ENCODE peak calls at places on chromosome 9, in eight cellular contexts. One of them, this sample, is unnamed.

GRCh38 chr9:136679431-136679941 is 7.8 kb downstream of the AGPAT2 start:
- DNase-seq in cardiac fibroblast: peak
- DNase-seq in astrocyte of the hippocampus: no peak
- DNase-seq in Right ventricle myocardium superior: no peak
- DNase-seq in spleen: no peak
- DNase-seq in GF-D8: peak
- DNase-seq in HS-5: no peak
- DNase-seq in caudate nucleus: no peak
- DNase-seq in this sample: no peak

GRCh38 chr9:84304166-84304565 is 36.4 kb downstream of the SLC28A3 start:
- DNase-seq in HS-5: no peak
- DNase-seq in spleen: no peak
- DNase-seq in Right ventricle myocardium superior: no peak
- DNase-seq in astrocyte of the hippocampus: peak
- DNase-seq in cardiac fibroblast: no peak
- DNase-seq in caudate nucleus: no peak
- DNase-seq in GF-D8: no peak
- DNase-seq in this sample: no peak

GRCh38 chr9:133148351-133149129 is 15.2 kb downstream of the GBGT1 start:
- DNase-seq in Right ventricle myocardium superior: peak
- DNase-seq in caudate nucleus: no peak
- DNase-seq in GF-D8: peak
- DNase-seq in spleen: peak
- DNase-seq in cardiac fibroblast: peak
- DNase-seq in HS-5: no peak
- DNase-seq in astrocyte of the hippocampus: peak
- DNase-seq in this sample: no peak

GRCh38 chr9:135993840-135994776 is 32.9 kb upstream of the UBAC1 start:
- DNase-seq in cardiac fibroblast: no peak
- DNase-seq in HS-5: no peak
- DNase-seq in GF-D8: no peak
- DNase-seq in caudate nucleus: no peak
- DNase-seq in Right ventricle myocardium superior: no peak
- DNase-seq in spleen: no peak
- DNase-seq in astrocyte of the hippocampus: no peak
- DNase-seq in this sample: peak

GRCh38 chr9:73423891-73424290 is 272.2 kb downstream of the ANXA1 start:
- DNase-seq in HS-5: no peak
- DNase-seq in caudate nucleus: no peak
- DNase-seq in spleen: no peak
- DNase-seq in cardiac fibroblast: no peak
- DNase-seq in Right ventricle myocardium superior: no peak
- DNase-seq in GF-D8: no peak
- DNase-seq in astrocyte of the hippocampus: peak
- DNase-seq in this sample: no peak

GRCh38 chr9:29750062-29750461 is 2176.8 kb upstream of the C9orf72 start:
- DNase-seq in astrocyte of the hippocampus: peak
- DNase-seq in spleen: no peak
- DNase-seq in caudate nucleus: no peak
- DNase-seq in cardiac fibroblast: peak
- DNase-seq in GF-D8: no peak
- DNase-seq in HS-5: peak
- DNase-seq in Right ventricle myocardium superior: no peak
- DNase-seq in this sample: no peak

GRCh38 chr9:92133949-92134604 is 18.9 kb upstream of the SPTLC1 start:
- DNase-seq in spleen: peak
- DNase-seq in astrocyte of the hippocampus: peak
- DNase-seq in cardiac fibroblast: peak
- DNase-seq in Right ventricle myocardium superior: peak
- DNase-seq in HS-5: no peak
- DNase-seq in caudate nucleus: peak
- DNase-seq in GF-D8: peak
- DNase-seq in this sample: peak

GRCh38 chr9:2469681-2470141 is 151.9 kb upstream of the VLDLR start:
- DNase-seq in GF-D8: no peak
- DNase-seq in HS-5: no peak
- DNase-seq in cardiac fibroblast: peak
- DNase-seq in spleen: no peak
- DNase-seq in caudate nucleus: no peak
- DNase-seq in astrocyte of the hippocampus: no peak
- DNase-seq in Right ventricle myocardium superior: peak
- DNase-seq in this sample: peak

GRCh38 chr9:121133104-121133816 is 58.5 kb downstream of the CNTRL start:
- DNase-seq in astrocyte of the hippocampus: no peak
- DNase-seq in HS-5: no peak
- DNase-seq in Right ventricle myocardium superior: peak
- DNase-seq in spleen: peak
- DNase-seq in GF-D8: no peak
- DNase-seq in caudate nucleus: no peak
- DNase-seq in cardiac fibroblast: no peak
- DNase-seq in this sample: peak

GRCh38 chr9:109319072-109319630 is 1.7 kb downstream of the EPB41L4B start:
- DNase-seq in caudate nucleus: no peak
- DNase-seq in spleen: no peak
- DNase-seq in Right ventricle myocardium superior: peak
- DNase-seq in astrocyte of the hippocampus: peak
- DNase-seq in HS-5: no peak
- DNase-seq in GF-D8: no peak
- DNase-seq in cardiac fibroblast: no peak
- DNase-seq in this sample: no peak